ENCODE peak calls at places on chromosomes 7 and 10, in nine cellular contexts. X, B, Y, L, J, N, R, E and T are unnamed samples. For H3K36me3 and H3K4me1, the result is how much of the 10 kb centered on the place peaks cover.

GRCh38 chr7:111098011-111098925 is 7.3 kb downstream of the LRRN3 start:
- DNase-seq in J (peak), L (peak), R (no peak), B (peak), X (peak), N (peak), Y (peak), E (peak), T (no peak)

GRCh38 chr7:106265133-106265532 is 19.6 kb downstream of the NAMPT start:
- DNase-seq in R (no peak), B (no peak), L (no peak), J (no peak), E (no peak), X (no peak), N (no peak), Y (no peak), T (no peak)

GRCh38 chr7:16357921-16358320 is 63.4 kb downstream of the CRPPA start:
- DNase-seq in L (no peak), E (no peak), X (no peak), Y (no peak), N (no peak), J (no peak), R (no peak), B (no peak), T (no peak)

GRCh38 chr7:47333959-47334358 is 248.0 kb downstream of the TNS3 start:
- DNase-seq in J (no peak), B (peak), R (no peak), N (no peak), X (no peak), Y (no peak), L (no peak), E (no peak), T (no peak)

GRCh38 chr7:81693894-81694293 is 76.0 kb downstream of the HGF start:
- DNase-seq in N (no peak), R (no peak), L (peak), Y (no peak), E (peak), J (no peak), X (no peak), B (no peak), T (no peak)

GRCh38 chr10:30433779-30434272 is at the start of gene MAP3K8:
- DNase-seq in Y (peak), N (peak), J (peak), X (peak), L (peak), B (peak), E (peak), R (peak), T (peak)

GRCh38 chr7:144378651-144379050 is 23.4 kb downstream of the ARHGEF5 start:
- DNase-seq in B (no peak), J (no peak), R (no peak), N (no peak), L (no peak), Y (no peak), X (no peak), E (no peak), T (no peak)

GRCh38 chr10:33612551-33612950 is 278.1 kb upstream of the NRP1 start:
- DNase-seq in B (no peak), Y (no peak), L (no peak), J (no peak), E (peak), R (no peak), N (peak), X (no peak), T (no peak)

GRCh38 chr7:127250312-127251047 is 2.3 kb downstream of the GRM8 start:
- DNase-seq in L (peak), R (no peak), N (no peak), E (peak), B (no peak), Y (no peak), X (no peak), J (no peak), T (no peak)

GRCh38 chr10:103232772-103233488 is 12.8 kb upstream of the RPEL1 start:
- DNase-seq in J (peak), B (no peak), N (peak), R (no peak), X (no peak), L (peak), E (peak), Y (peak), T (no peak)

GRCh38 chr7:302054-302992 is 12.4 kb downstream of the FOXL3 start:
- DNase-seq in Y (no peak), E (no peak), L (no peak), J (no peak), B (peak), X (no peak), R (no peak), N (no peak), T (no peak)

GRCh38 chr10:67261300-67261797 is 335.5 kb downstream of the LRRTM3 start:
- DNase-seq in X (no peak), J (no peak), E (no peak), N (no peak), L (no peak), Y (no peak), R (no peak), B (no peak), T (no peak)

GRCh38 chr10:48490576-48491345 is 114.1 kb downstream of the ARHGAP22 start:
- DNase-seq in N (no peak), L (no peak), X (no peak), Y (no peak), J (peak), E (no peak), B (no peak), R (no peak), T (no peak)

GRCh38 chr10:102419561-102420442 is 834 bp upstream of the FBXL15 start:
- DNase-seq in Y (peak), N (peak), J (peak), X (peak), R (no peak), L (peak), E (peak), B (peak), T (peak)

GRCh38 chr10:110681023-110681681 is 37.0 kb downstream of the RBM20 start:
- DNase-seq in E (peak), J (peak), N (peak), B (no peak), L (peak), X (peak), Y (peak), R (no peak), T (no peak)

GRCh38 chr7:76133164-76133775 is 68.4 kb upstream of the SRRM3 start:
- DNase-seq in E (no peak), R (no peak), X (no peak), L (no peak), N (no peak), B (no peak), Y (no peak), J (no peak), T (no peak)

GRCh38 chr10:34240031-34240430 is 575.1 kb downstream of the PARD3 start:
- DNase-seq in L (no peak), B (no peak), X (no peak), Y (no peak), N (no peak), E (no peak), R (no peak), J (no peak), T (no peak)

GRCh38 chr7:46015107-46015868 is 94.2 kb upstream of the IGFBP3 start:
- DNase-seq in Y (peak), J (no peak), L (no peak), N (no peak), R (no peak), E (no peak), X (peak), B (peak), T (no peak)

DNA sequence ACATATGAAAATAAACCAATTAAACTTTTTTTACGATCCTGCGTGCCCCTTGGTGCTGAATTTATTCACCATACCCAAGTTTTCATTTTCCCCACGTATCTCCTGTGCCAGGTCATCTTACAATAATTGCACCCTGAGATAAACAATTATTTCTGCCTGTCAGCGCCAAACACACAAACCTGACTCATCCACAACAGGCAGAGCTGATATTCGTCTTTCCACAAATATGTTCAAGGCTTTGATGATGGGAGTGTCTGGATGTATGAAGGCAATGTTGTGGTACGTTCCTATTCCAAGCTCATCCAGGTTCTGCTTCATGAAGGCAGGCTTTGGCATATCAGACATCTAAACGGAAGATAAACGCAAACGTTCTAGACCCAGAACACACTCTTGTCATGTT is 45.8 kb upstream of the RHEB start:
- DNase-seq in N (no peak), B (no peak), X (no peak), L (peak), Y (no peak), E (peak), R (no peak), J (peak), T (no peak)
- H3K36me3 ChIP-seq in N (half or more), B (under half), X (under half), L (under half), Y (under half), E (under half), R (under half), J (half or more), T (under half)

GRCh38 chr7:42736931-42737330 is 174.9 kb downstream of the C7orf25 start:
- DNase-seq in B (no peak), L (peak), J (no peak), N (no peak), E (peak), Y (peak), R (no peak), X (no peak), T (no peak)
- H3K4me1 ChIP-seq in B (under half), L (under half), J (under half), N (under half), E (under half), Y (under half), R (under half), X (under half), T (under half)

DNA sequence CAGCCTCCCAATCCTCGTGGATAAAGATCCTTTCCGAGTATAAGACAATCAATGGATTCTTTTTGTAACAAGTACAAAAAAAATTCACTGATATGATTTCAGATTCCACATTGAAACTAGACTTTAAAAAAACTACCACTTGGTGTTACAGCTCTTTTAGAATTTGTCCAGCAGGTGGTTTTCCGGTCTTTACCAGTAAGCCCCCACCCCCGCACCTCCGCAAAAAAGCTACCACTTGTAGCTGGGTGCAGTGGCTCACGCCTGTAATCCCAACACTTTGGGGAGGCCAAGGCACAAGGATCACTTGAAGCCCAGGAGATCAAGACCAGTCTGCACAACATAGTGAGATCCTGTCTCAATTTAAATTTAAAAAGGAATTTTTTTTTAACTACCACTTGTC is 19.8 kb downstream of the IGF2BP3 start:
- DNase-seq in X (no peak), Y (peak), N (no peak), L (no peak), R (no peak), J (no peak), B (no peak), E (no peak), T (no peak)
- H3K36me3 ChIP-seq in X (under half), Y (under half), N (under half), L (under half), R (under half), J (under half), B (under half), E (under half), T (under half)

DNA sequence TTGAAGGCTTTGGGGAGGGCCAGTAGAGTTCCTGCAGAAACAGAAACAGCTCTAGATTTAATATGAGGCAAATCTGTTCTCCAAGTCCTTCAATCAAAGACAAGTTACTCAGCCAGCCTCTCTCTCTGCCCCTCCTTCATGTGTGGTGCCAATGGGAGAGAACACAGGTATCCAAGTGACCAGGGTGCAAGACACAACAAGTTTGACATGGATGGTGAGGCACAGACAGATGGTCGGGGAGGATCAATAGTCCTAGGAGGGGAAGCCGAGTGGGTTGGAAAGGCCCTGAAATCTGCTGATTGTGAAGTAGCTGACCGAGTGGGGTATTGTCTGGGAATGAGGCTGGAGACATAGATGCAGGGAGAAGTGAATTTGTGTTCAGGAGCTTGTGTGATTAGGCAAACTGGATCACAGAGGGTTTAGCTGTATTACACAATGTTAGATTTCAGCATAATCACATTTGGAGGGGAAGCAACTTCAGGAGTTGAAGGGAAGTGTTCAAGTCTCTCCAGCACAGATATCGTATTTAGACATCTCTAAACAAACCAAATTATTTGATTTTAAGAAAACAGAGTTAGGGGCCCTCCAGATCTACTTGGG is 1.5 kb downstream of the GIMAP1 start:
- DNase-seq in R (no peak), X (no peak), E (no peak), L (no peak), N (no peak), Y (no peak), J (no peak), B (no peak), T (no peak)
- H3K4me1 ChIP-seq in R (under half), X (under half), E (under half), L (under half), N (under half), Y (under half), J (under half), B (under half), T (under half)

DNA sequence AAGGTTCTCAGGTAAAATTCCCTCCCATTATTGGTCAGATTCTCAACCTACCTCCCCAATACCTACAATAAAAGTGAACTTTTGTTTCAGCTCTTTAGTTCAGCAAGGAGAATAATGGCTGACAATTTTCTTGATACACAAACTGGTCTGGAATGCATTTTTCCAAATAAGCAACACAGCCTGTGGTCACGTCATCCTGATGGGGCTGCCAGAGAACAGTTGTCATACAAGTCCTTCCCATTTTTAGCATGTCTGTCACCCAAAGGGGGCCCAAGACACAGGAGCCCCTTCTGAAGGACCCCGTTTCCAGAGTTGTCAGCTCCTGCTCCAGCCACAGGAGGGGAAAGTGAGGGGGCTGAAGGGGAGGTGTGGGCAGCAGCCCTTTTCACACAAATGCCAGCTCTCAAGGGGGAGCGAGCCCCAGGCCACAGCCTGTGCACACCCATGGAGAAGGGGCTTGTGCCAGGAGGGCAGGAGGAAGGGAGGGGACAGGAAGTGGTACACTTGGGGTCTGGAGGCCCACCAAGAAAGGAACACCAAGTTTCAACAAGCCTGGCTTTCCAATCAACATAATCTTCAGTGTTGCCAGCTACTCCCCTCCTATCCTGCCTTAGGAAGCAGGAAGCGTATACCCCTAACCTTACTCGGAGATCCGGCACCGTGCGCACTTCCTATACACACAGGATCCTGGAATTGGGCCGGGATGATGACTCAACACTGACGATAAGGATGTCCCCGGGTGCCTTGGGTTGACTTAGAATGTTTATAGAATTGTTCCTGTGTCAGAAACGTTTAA is 43.4 kb upstream of the PDLIM1 start:
- DNase-seq in E (peak), J (peak), X (peak), R (no peak), B (peak), N (peak), Y (no peak), L (peak), T (no peak)
- H3K36me3 ChIP-seq in E (under half), J (under half), X (under half), R (under half), B (under half), N (half or more), Y (under half), L (under half), T (under half)

DNA sequence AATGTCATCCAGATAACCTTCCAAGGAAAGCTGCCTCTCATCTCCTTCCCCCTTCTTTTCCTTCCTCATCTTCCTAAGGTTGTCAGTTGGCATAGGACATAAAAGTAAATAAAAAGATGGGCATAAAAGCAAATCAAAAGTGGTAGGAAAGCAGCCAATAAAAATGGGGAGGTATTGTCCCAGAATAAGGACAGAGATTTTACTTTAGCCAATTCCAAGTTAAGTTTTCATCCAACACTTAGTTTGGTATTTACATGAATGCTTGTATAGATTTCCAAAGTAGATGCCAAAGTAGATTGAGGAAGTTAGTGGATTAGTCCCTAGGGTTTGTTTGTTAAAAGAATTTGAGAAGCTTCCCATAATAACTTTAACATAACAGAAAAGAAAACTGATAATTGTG is 33.7 kb downstream of the HDAC9 start:
- DNase-seq in B (no peak), N (no peak), E (no peak), X (no peak), L (no peak), R (no peak), Y (no peak), J (no peak), T (no peak)
- H3K4me1 ChIP-seq in B (under half), N (under half), E (under half), X (under half), L (under half), R (under half), Y (under half), J (under half), T (under half)

GRCh38 chr7:148782757-148783456 is 84.2 kb downstream of the CUL1 start:
- DNase-seq in Y (peak), B (no peak), R (no peak), J (no peak), X (no peak), E (peak), N (no peak), L (no peak), T (no peak)
- H3K36me3 ChIP-seq in Y (under half), B (under half), R (under half), J (half or more), X (under half), E (under half), N (half or more), L (under half), T (under half)

GRCh38 chr7:107998150-107998549 is 4.8 kb downstream of the LAMB1 start:
- DNase-seq in X (no peak), E (peak), B (no peak), Y (no peak), N (no peak), L (peak), J (no peak), R (no peak), T (no peak)
- H3K4me1 ChIP-seq in X (half or more), E (half or more), B (under half), Y (under half), N (half or more), L (half or more), J (half or more), R (under half), T (under half)